ENCODE peak calls at places on chromosomes 5 and 9, in five cellular contexts. B is GM12878, Q is A549, I is K562, A is HepG2. V is an unnamed sample.

GRCh38 chr5:8981496-8981895 is 564.4 kb downstream of the SEMA5A start:
- DNase-seq in B (no peak), Q (no peak), I (no peak), A (no peak), V (no peak)

GRCh38 chr9:137795156-137795666 is 82.4 kb upstream of the CACNA1B start:
- DNase-seq in B (no peak), Q (no peak), I (no peak), A (no peak), V (no peak)

GRCh38 chr9:98280574-98280973 is 25.1 kb upstream of the TBC1D2 start:
- DNase-seq in B (no peak), Q (no peak), I (no peak), A (no peak), V (no peak)

GRCh38 chr5:74067748-74068541 is 441.9 kb downstream of the ARHGEF28 start:
- DNase-seq in B (no peak), Q (peak), I (no peak), A (no peak), V (no peak)

GRCh38 chr5:113204525-113205161 is 228.0 kb downstream of the DCP2 start:
- DNase-seq in B (no peak), Q (no peak), I (no peak), A (peak), V (no peak)

GRCh38 chr5:74873525-74874249 is 7.5 kb upstream of the FAM169A start:
- DNase-seq in B (no peak), Q (no peak), I (no peak), A (peak), V (no peak)

GRCh38 chr9:100595391-100596199 is 17.7 kb downstream of the CAVIN4 start:
- DNase-seq in B (no peak), Q (peak), I (peak), A (peak), V (peak)

GRCh38 chr9:111944467-111944866 is 47.9 kb downstream of the UGCG start:
- DNase-seq in B (no peak), Q (no peak), I (no peak), A (no peak), V (no peak)

GRCh38 chr5:89421035-89421434 is 538.1 kb upstream of the MEF2C start:
- DNase-seq in B (no peak), Q (no peak), I (no peak), A (no peak), V (no peak)

GRCh38 chr9:27539479-27540441 is 10.1 kb upstream of the MOB3B start:
- DNase-seq in B (peak), Q (no peak), I (no peak), A (peak), V (no peak)

GRCh38 chr5:177367323-177367848 is 9.7 kb downstream of the RGS14 start:
- DNase-seq in B (no peak), Q (no peak), I (no peak), A (no peak), V (peak)

GRCh38 chr5:177364159-177364962 is 6.6 kb downstream of the RGS14 start:
- DNase-seq in B (peak), Q (no peak), I (no peak), A (no peak), V (peak)

GRCh38 chr5:177365845-177366527 is 8.3 kb downstream of the RGS14 start:
- DNase-seq in B (no peak), Q (no peak), I (no peak), A (no peak), V (peak)

GRCh38 chr5:177367981-177368960 is 10.5 kb downstream of the RGS14 start:
- DNase-seq in B (no peak), Q (no peak), I (peak), A (no peak), V (peak)

DNA sequence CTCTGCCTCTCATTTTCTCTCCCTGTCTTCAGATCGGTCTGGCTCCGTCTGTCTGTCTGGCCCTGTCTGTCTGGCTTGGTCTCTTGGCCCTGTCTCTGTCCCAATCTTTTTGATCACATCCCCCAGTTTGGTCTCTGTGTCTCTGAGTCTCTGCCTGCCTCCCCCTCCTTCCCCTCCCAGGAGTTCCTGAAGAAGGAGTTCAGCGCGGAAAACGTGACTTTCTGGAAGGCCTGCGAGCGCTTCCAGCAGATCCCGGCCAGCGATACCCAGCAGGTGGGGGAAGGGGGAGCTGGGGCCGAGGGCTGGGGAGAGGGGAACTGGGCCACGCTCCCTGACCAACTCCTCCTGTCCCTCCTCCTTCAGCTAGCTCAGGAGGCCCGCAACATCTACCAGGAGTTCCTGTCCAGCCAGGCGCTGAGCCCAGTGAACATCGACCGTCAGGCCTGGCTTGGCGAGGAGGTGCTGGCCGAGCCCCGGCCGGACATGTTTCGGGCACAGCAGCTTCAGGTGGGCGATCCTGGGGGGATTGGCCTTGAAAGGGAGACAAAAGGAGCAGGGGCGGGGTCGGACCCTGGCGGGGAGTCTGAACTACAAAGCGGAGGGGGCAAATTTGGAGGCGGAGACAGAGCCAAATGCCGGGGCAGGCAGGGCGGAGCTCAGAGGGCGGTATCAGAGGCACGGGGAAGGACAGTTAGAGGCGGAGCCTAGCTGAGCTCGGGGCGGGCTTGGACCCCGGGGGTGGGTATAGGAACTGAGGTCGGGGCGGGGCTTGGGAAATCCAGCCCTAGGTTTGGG is 9.0 kb downstream of the RGS14 start:
- DNase-seq in B (no peak), Q (no peak), I (peak), A (peak), V (peak)
- TF ChIP-seq JUNB in B (no peak), Q (no peak), I (no peak), A (no peak), V (no peak)

GRCh38 chr5:145680169-145680568 is 155.0 kb downstream of the PRELID2 start:
- DNase-seq in B (no peak), Q (peak), I (peak), A (no peak), V (peak)

GRCh38 chr5:145680744-145681143 is 154.4 kb downstream of the PRELID2 start:
- DNase-seq in B (no peak), Q (no peak), I (no peak), A (no peak), V (no peak)

GRCh38 chr5:145681216-145681615 is 153.9 kb downstream of the PRELID2 start:
- DNase-seq in B (no peak), Q (no peak), I (no peak), A (peak), V (no peak)

GRCh38 chr5:145682197-145682895 is 152.8 kb downstream of the PRELID2 start:
- DNase-seq in B (no peak), Q (no peak), I (no peak), A (no peak), V (no peak)

GRCh38 chr5:145681686-145682085 is 153.5 kb downstream of the PRELID2 start:
- DNase-seq in B (peak), Q (peak), I (peak), A (peak), V (peak)
- TF ChIP-seq JUNB in B (no peak), Q (no peak), I (no peak), A (no peak), V (no peak)

GRCh38 chr5:1282139-1282992 is 12.5 kb downstream of the TERT start:
- DNase-seq in B (no peak), Q (no peak), I (no peak), A (no peak), V (no peak)
- TF ChIP-seq JUNB in B (no peak), Q (no peak), I (no peak), A (no peak), V (no peak)

GRCh38 chr9:81375461-81376100 is 313.8 kb downstream of the TLE1 start:
- DNase-seq in B (no peak), Q (no peak), I (no peak), A (no peak), V (no peak)

GRCh38 chr9:81373294-81373693 is 316.1 kb downstream of the TLE1 start:
- DNase-seq in B (no peak), Q (no peak), I (no peak), A (no peak), V (no peak)

GRCh38 chr9:81372628-81373191 is 316.6 kb downstream of the TLE1 start:
- DNase-seq in B (no peak), Q (no peak), I (no peak), A (no peak), V (no peak)

GRCh38 chr9:81374881-81375280 is 314.5 kb downstream of the TLE1 start:
- DNase-seq in B (no peak), Q (no peak), I (no peak), A (no peak), V (no peak)

GRCh38 chr9:81374459-81374858 is 314.9 kb downstream of the TLE1 start:
- DNase-seq in B (no peak), Q (no peak), I (no peak), A (no peak), V (no peak)
- TF ChIP-seq JUNB in B (no peak), Q (no peak), I (no peak), A (no peak), V (no peak)

GRCh38 chr9:31587176-31587575 is 797.3 kb upstream of the ACO1 start:
- DNase-seq in B (no peak), Q (no peak), I (no peak), A (no peak), V (no peak)
- TF ChIP-seq JUNB in B (no peak), Q (no peak), I (no peak), A (no peak), V (no peak)

GRCh38 chr9:76642701-76643209 is 121.5 kb upstream of the PCA3 start:
- DNase-seq in B (no peak), Q (no peak), I (no peak), A (no peak), V (no peak)

GRCh38 chr9:76644647-76645250 is 119.5 kb upstream of the PCA3 start:
- DNase-seq in B (no peak), Q (no peak), I (no peak), A (no peak), V (no peak)

GRCh38 chr9:76643399-76644117 is 120.7 kb upstream of the PCA3 start:
- DNase-seq in B (no peak), Q (no peak), I (no peak), A (no peak), V (no peak)

GRCh38 chr9:76644171-76644570 is 120.1 kb upstream of the PCA3 start:
- DNase-seq in B (no peak), Q (no peak), I (no peak), A (no peak), V (no peak)

GRCh38 chr9:76642074-76642473 is 122.2 kb upstream of the PCA3 start:
- DNase-seq in B (no peak), Q (no peak), I (no peak), A (no peak), V (no peak)
- TF ChIP-seq JUNB in B (no peak), Q (no peak), I (no peak), A (no peak), V (no peak)

DNA sequence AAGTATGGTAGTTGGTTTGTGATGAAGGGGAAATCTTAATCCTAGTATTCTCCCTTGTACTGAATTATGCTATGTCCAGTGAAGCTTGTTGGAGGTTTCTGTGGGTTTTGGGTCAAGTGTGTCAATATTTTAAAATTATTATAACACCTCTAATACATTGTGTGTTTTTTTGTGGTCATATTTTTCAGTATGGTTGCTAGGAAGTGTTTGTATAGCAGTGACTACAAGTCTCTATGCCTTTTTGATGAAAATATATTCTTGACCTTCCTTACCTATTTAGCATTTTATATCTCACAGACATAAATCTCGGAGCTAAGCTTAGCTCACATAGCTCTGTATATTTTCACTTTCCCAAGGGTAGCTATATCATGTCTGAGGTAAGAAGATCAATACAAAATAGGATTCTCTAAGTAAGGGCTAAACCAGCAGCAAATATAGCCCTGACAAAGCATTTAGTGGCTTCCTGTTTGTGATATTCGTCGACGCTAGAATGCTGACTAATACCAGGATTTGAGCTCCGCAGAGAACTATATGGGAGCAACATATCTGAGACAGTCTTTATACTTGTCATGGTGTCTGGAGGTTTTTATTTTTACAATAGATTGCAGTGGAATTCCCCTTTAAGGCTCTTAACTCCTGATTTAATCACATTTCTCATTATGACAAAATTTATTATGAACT is 82.3 kb downstream of the MACIR start:
- DNase-seq in B (peak), Q (no peak), I (peak), A (no peak), V (no peak)
- TF ChIP-seq JUNB in B (peak), Q (no peak), I (no peak), A (no peak), V (no peak)

DNA sequence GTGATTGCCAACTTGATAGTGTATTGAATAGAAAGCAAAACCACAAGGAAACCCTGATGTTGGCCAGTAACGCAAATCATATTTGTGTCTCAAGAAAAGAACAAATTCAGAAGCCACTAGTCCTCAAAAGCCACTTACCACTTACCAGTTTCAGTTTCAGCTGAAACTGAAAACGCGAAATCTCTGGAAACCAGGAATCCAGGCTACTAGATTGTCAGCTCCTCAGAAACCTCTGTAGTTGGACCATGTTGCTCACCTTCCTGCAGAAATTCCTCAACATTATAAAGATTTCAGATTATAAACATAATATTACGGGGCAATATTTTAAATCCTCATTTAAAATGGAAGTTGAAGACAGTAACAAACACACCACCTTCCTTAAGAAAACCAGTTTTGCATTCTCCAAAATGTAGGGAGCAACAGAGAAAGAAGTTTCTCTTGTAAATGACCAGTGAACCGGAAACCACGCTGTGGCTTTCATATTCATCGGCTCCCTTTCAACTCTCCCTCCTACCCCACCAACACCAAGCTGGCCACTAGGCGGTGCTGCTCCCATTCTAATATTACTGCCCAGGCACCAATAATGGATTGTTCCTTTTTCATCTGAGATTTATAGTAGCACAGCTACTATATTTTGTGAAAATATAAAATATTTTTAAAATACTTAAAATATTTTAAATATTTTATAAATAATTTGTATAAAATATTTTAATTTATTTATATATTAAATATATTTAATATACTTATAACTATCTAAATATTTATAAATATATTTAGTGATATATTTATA is 8.7 kb upstream of the TMED7 start:
- DNase-seq in B (peak), Q (peak), I (peak), A (peak), V (peak)
- TF ChIP-seq JUNB in B (no peak), Q (no peak), I (no peak), A (no peak), V (no peak)

GRCh38 chr9:71036501-71036900 is 84.9 kb downstream of the TRPM3 start:
- DNase-seq in B (no peak), Q (no peak), I (no peak), A (peak), V (no peak)
- TF ChIP-seq JUNB in B (no peak), Q (no peak), I (no peak), A (no peak), V (no peak)